ENCODE peak calls at places on chromosome 12, in nine cellular contexts. M is substantia nigra; Y is astrocyte; J is cardiac muscle cell; N is GM23248; I is A549; A is trophoblast cell; Z is breast epithelium; G is CD4-positive, CD25-positive, alpha-beta regulatory T cell. O is an unnamed sample.

GRCh38 chr12:115132145-115132544 is 448.2 kb upstream of the TBX3 start:
- DNase-seq in M (no peak), Y (peak; percentile 8), J (no peak), N (peak; percentile 62), I (no peak), A (peak; percentile 95), Z (peak; percentile 69), G (no peak), O (peak; percentile 8)

GRCh38 chr12:10661338-10661737 is 12.5 kb downstream of the STYK1 start:
- DNase-seq in M (no peak), Y (no peak), J (no peak), N (peak; percentile 62), I (peak; percentile 50), A (peak; percentile 38), Z (no peak), G (no peak), O (no peak)

GRCh38 chr12:47407730-47408129 is 298.1 kb downstream of the RPAP3 start:
- DNase-seq in M (no peak), Y (no peak), J (no peak), N (no peak), I (no peak), A (peak; percentile 82), Z (no peak), G (no peak), O (no peak)

GRCh38 chr12:123363743-123364531 is 710 bp downstream of the SBNO1 start:
- DNase-seq in M (no peak), Y (peak; percentile 12), J (peak; percentile 31), N (peak; percentile 59), I (peak; percentile 52), A (peak; percentile 29), Z (no peak), G (peak; percentile 10), O (peak; percentile 40)

GRCh38 chr12:76085159-76085868 is 829 bp upstream of the NAP1L1 start:
- DNase-seq in M (no peak), Y (peak; percentile 55), J (peak; percentile 27), N (peak; percentile 51), I (peak; percentile 68), A (peak; percentile 22), Z (no peak), G (peak; percentile 52), O (no peak)

GRCh38 chr12:55955800-55956508 is 9.9 kb downstream of the PMEL start:
- DNase-seq in M (no peak), Y (peak; percentile 62), J (no peak), N (peak; percentile 86), I (peak; percentile 81), A (peak; percentile 98), Z (no peak), G (peak; percentile 19), O (peak; percentile 88)

GRCh38 chr12:117850048-117850447 is 118.7 kb downstream of the KSR2 start:
- DNase-seq in M (no peak), Y (peak; percentile 21), J (peak; percentile 66), N (peak; percentile 61), I (peak; percentile 77), A (peak; percentile 71), Z (no peak), G (no peak), O (peak; percentile 62)

GRCh38 chr12:12408265-12408690 is 51.4 kb downstream of the BORCS5 start:
- DNase-seq in M (no peak), Y (no peak), J (no peak), N (no peak), I (no peak), A (no peak), Z (no peak), G (no peak), O (no peak)

GRCh38 chr12:120366884-120367251 is 2.1 kb downstream of the MSI1 start:
- DNase-seq in M (no peak), Y (no peak), J (no peak), N (no peak), I (no peak), A (no peak), Z (no peak), G (no peak), O (no peak)

GRCh38 chr12:26205298-26205697 is 9.9 kb downstream of the SSPN start:
- DNase-seq in M (no peak), Y (no peak), J (no peak), N (no peak), I (no peak), A (no peak), Z (no peak), G (no peak), O (no peak)

GRCh38 chr12:12513416-12514006 is 49.2 kb downstream of the DUSP16 start:
- DNase-seq in M (no peak), Y (no peak), J (no peak), N (no peak), I (no peak), A (no peak), Z (no peak), G (no peak), O (no peak)

GRCh38 chr12:96236221-96236822 is 42.1 kb downstream of the ELK3 start:
- DNase-seq in M (no peak), Y (peak; percentile 90), J (no peak), N (peak; percentile 84), I (no peak), A (no peak), Z (no peak), G (no peak), O (no peak)

GRCh38 chr12:54388214-54389138 is 3.9 kb upstream of the ZNF385A start:
- DNase-seq in M (no peak), Y (no peak), J (peak; percentile 41), N (no peak), I (no peak), A (no peak), Z (no peak), G (no peak), O (no peak)

GRCh38 chr12:58882796-58883195 is 37.5 kb downstream of the LRIG3 start:
- DNase-seq in M (no peak), Y (no peak), J (no peak), N (no peak), I (no peak), A (no peak), Z (no peak), G (no peak), O (no peak)

GRCh38 chr12:122067966-122068365 is 10.6 kb upstream of the MLXIP start:
- DNase-seq in M (no peak), Y (peak; percentile 74), J (no peak), N (no peak), I (no peak), A (no peak), Z (no peak), G (no peak), O (no peak)

GRCh38 chr12:24012528-24012927 is 63.1 kb upstream of the SOX5 start:
- DNase-seq in M (no peak), Y (no peak), J (no peak), N (no peak), I (no peak), A (peak; percentile 25), Z (no peak), G (no peak), O (no peak)

DNA sequence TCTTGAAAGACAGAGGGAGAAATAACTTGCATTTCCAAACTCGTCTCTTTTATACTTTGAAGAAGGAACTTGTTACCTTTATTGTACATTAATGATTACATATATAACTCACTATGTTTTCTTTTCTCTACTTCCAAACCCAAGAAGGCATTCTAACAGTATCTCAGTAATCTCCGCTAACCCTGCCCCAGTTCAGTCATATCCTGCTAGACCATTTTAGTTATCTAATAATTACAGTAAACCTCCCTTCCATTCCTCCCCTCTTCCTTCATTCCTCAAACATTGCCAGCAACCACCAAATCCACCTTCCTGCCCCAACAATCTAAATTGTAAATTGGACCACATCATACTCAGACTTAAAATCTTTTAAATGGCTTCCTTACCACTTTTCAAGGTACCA is 30.6 kb downstream of the STK38L start:
- DNase-seq in M (no peak), Y (peak; percentile 77), J (no peak), N (no peak), I (no peak), A (no peak), Z (no peak), G (no peak), O (no peak)
- H3K27ac ChIP-seq in M (no peak overlapping the region), Y (peak overlapping the region; percentile 47), J (no peak overlapping the region), N (no peak overlapping the region), I (no peak overlapping the region), A (no peak overlapping the region), Z (no peak overlapping the region), G (no peak overlapping the region), O (no peak overlapping the region)

GRCh38 chr12:851913-852312 is 97.6 kb downstream of the RAD52 start:
- DNase-seq in M (no peak), Y (peak; percentile 77), J (no peak), N (peak; percentile 90), I (peak; percentile 27), A (peak; percentile 60), Z (no peak), G (no peak), O (peak; percentile 36)
- H3K27ac ChIP-seq in M (no peak overlapping the region), Y (peak overlapping the region; percentile 59), J (no peak overlapping the region), N (peak overlapping the region; percentile 71), I (no peak overlapping the region), A (no peak overlapping the region), Z (no peak overlapping the region), G (no peak overlapping the region), O (no peak overlapping the region)

GRCh38 chr12:6213969-6214368 is 13.8 kb downstream of the CD9 start:
- DNase-seq in M (no peak), Y (no peak), J (no peak), N (peak; percentile 75), I (no peak), A (no peak), Z (no peak), G (no peak), O (no peak)

GRCh38 chr12:6215120-6215807 is 15.1 kb downstream of the CD9 start:
- DNase-seq in M (no peak), Y (no peak), J (no peak), N (no peak), I (no peak), A (peak; percentile 37), Z (no peak), G (no peak), O (no peak)

GRCh38 chr12:6215932-6216494 is 15.8 kb downstream of the CD9 start:
- DNase-seq in M (peak; percentile 33), Y (peak; percentile 91), J (no peak), N (peak; percentile 98), I (peak; percentile 96), A (peak; percentile 98), Z (peak; percentile 91), G (no peak), O (peak; percentile 96)

GRCh38 chr12:6216581-6216980 is 16.4 kb downstream of the CD9 start:
- DNase-seq in M (no peak), Y (no peak), J (no peak), N (no peak), I (no peak), A (no peak), Z (no peak), G (no peak), O (no peak)

GRCh38 chr12:6214633-6215032 is 14.4 kb downstream of the CD9 start:
- DNase-seq in M (no peak), Y (no peak), J (no peak), N (no peak), I (no peak), A (no peak), Z (no peak), G (no peak), O (peak; percentile 63)
- H3K27ac ChIP-seq in M (peak overlapping the region; percentile 86), Y (no peak overlapping the region), J (no peak overlapping the region), N (no peak overlapping the region), I (peak overlapping the region; percentile 95), A (peak overlapping the region; percentile 31), Z (peak overlapping the region; percentile 96), G (no peak overlapping the region), O (peak overlapping the region; percentile 98)

DNA sequence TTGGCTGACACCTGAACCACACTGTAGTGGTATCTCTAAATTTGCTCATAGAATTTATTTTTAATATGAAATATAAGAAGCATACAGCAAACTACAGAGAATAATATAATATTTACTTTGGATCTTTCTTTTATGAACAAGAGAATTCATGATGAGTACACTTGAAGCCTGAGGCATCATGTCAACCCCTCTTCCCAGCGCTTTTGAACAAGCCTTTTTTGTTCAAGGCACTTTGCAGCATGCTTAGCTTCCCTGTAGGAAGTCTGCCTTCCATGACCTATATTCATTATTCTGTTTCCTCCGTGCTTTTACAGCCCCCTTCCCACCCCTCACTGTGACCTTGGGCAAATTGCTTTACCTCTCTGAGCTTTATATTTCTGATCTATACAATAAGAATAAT is 41.6 kb downstream of the SCN8A start:
- DNase-seq in M (no peak), Y (no peak), J (no peak), N (no peak), I (no peak), A (no peak), Z (no peak), G (no peak), O (no peak)
- H3K27ac ChIP-seq in M (no peak overlapping the region), Y (no peak overlapping the region), J (no peak overlapping the region), N (no peak overlapping the region), I (peak overlapping the region; percentile 73), A (no peak overlapping the region), Z (peak overlapping the region; percentile 25), G (no peak overlapping the region), O (no peak overlapping the region)

O was measured in RWPE1.